ENCODE peak calls at places on chromosomes 5 and 9, in four cellular contexts. P is foreskin keratinocyte; R is effector memory CD4-positive, alpha-beta T cell; U is tibial nerve. B is an unnamed sample.

GRCh38 chr5:96387616-96388015 is 45.4 kb downstream of the PCSK1 start:
- DNase-seq in P (no peak), R (no peak), U (no peak), B (no peak)

GRCh38 chr5:137761560-137761959 is 7.4 kb upstream of the HNRNPA0 start:
- DNase-seq in U (no peak), R (no peak), P (no peak), B (no peak)

GRCh38 chr5:52809884-52810283 is 22.2 kb downstream of the ITGA1 start:
- DNase-seq in R (no peak), P (peak), U (no peak), B (peak)

GRCh38 chr5:139141841-139142240 is 56.3 kb downstream of the SIL1 start:
- DNase-seq in U (no peak), R (no peak), P (no peak), B (no peak)

GRCh38 chr5:75044406-75044805 is 8.0 kb downstream of the GCNT4 start:
- DNase-seq in U (no peak), P (no peak), R (no peak), B (no peak)

GRCh38 chr9:70137577-70137976 is 93.9 kb downstream of the MAMDC2 start:
- DNase-seq in U (no peak), P (no peak), R (no peak), B (no peak)

GRCh38 chr9:130106860-130107848 is 53.4 kb downstream of the GPR107 start:
- DNase-seq in P (peak), U (peak), R (peak), B (peak)

GRCh38 chr9:132049323-132049882 is 30.3 kb downstream of the MED27 start:
- DNase-seq in P (no peak), R (no peak), U (no peak), B (no peak)

GRCh38 chr5:138466058-138466899 is 1.0 kb downstream of the EGR1 start:
- DNase-seq in U (no peak), P (no peak), R (peak), B (no peak)

GRCh38 chr9:98998441-98999151 is 54.9 kb downstream of the COL15A1 start:
- DNase-seq in R (peak), U (peak), P (peak), B (no peak)

GRCh38 chr5:89211836-89212235 is 328.9 kb upstream of the MEF2C start:
- DNase-seq in U (no peak), P (peak), R (no peak), B (peak)

GRCh38 chr5:181189363-181189961 is 15.5 kb downstream of the TRIM7 start:
- DNase-seq in R (peak), P (peak), U (no peak), B (no peak)

GRCh38 chr9:95515272-95516113 is 1.3 kb downstream of the PTCH1 start:
- DNase-seq in R (no peak), U (no peak), P (no peak), B (no peak)

GRCh38 chr9:133788819-133789733 is 50.9 kb upstream of the SARDH start:
- DNase-seq in U (no peak), P (no peak), R (no peak), B (no peak)

GRCh38 chr5:142325677-142326479 is 1.1 kb upstream of the SPRY4 start:
- DNase-seq in P (peak), U (peak), R (no peak), B (no peak)

GRCh38 chr5:173645437-173645807 is 29.0 kb upstream of the BOD1 start:
- DNase-seq in P (no peak), U (no peak), R (no peak), B (no peak)

GRCh38 chr9:131475956-131476776 is 26.6 kb upstream of the POMT1 start:
- DNase-seq in R (no peak), P (no peak), U (no peak), B (no peak)

GRCh38 chr9:137423001-137423809 is at the start of the genes EXD3 and NOXA1:
- DNase-seq in R (peak), U (peak), P (peak), B (peak)
- H3K27ac ChIP-seq in R (peak), U (peak), P (peak), B (peak)

DNA sequence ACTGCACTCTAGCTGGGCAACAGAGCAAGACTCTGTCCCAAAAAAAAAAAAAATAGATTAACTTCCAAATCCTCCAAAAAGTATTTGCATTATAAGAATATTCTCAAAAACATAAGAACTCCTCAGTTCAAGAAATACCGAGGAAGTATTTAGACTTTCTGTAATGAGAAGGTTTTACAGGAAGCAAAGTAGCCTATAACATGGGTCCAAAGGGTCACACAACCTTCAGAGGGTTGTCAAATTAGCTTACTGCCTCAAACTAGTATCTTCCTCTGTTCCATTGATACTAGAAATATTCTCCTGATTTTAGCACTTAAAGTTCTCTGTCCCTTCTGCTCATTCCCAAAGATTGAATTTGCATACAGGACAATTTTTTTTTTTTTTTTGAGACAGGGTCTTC is 121.9 kb downstream of the INVS start:
- DNase-seq in R (no peak), U (no peak), P (no peak), B (no peak)
- H3K27ac ChIP-seq in R (no peak), U (no peak), P (no peak), B (no peak)

DNA sequence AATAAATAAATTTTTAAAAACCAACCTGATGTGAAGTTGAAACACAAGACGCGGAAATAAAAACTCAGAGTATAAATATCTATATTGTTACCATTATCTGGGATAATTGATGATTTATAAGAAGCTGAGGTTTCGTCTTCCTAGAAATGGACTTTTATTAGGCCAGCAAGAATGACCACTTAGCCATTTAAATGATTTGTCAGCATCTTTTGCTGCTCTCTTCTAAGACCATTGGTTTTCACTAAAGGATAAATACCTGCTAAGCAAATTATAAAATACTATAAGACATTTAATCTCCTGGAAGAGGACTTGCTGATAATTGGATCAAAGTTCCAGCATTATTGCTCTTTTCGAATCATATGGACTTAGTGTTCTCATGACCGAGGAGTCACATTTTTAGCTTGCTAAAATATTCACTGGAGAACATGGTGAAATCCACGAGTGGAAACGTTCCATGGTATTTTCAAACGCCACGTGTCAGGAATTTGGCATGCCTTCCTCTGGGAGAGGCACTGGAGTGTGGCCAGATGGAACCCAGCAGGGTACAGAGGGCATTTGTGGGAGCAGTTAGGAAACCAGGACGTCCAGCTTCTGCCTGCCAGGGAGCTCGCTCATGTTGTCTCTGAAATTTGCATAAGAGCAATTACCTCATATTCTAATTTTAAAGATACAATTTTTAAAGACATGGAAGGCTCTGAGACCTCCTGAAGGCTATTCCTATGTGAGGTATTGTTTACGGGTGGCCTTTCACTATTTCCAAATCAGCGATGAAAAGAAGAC is 43.1 kb downstream of the TNFAIP8 start:
- DNase-seq in R (no peak), P (no peak), U (peak), B (no peak)
- H3K27ac ChIP-seq in R (no peak), P (peak), U (peak), B (no peak)

GRCh38 chr9:127509955-127510299 is 58.6 kb downstream of the LRSAM1 start:
- DNase-seq in R (no peak), U (no peak), P (no peak), B (no peak)
- H3K27ac ChIP-seq in R (no peak), U (no peak), P (no peak), B (no peak)

GRCh38 chr9:109986423-109987055 is 206.5 kb downstream of the PALM2AKAP2 start:
- DNase-seq in U (no peak), R (no peak), P (peak), B (no peak)
- H3K27ac ChIP-seq in U (no peak), R (no peak), P (no peak), B (peak)

DNA sequence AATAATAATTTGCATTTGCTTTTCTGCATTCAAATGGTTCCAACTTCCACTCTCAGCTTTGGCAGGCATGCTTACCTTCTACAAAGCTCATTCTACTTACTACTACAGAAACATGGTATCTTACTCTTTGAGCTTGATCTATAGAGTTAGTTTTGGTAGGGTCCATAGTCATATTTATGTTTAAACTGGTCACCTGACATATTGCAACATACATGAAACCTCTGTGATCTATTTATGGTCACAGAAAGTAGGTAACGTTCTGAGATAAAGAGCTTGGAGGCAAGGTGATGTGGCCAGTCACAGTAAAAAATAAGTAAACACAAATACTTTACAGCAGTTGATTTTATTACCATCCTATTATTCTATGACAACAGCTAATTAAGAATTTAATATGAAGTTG is 2.8 kb downstream of the NREP start:
- DNase-seq in U (no peak), R (no peak), P (no peak), B (no peak)
- H3K27ac ChIP-seq in U (no peak), R (no peak), P (no peak), B (no peak)

B was measured in epithelial cell of prostate.